ENCODE peak calls at places on chromosomes 16 and 17, in eight cellular contexts. One of them, this sample, is unnamed.
A peak's percentile ranks its signal among the peaks of the same experiment; 100 is the strongest.

GRCh38 chr17:64020068-64020766 is at the start of gene ICAM2:
- DNase-seq in T-helper 9 cell: peak; percentile 87
- DNase-seq in activated T-helper 2 cell treated with anti-CD3 and anti-CD28 coated beads, Interferon-gamma antibody, Interleukin-2, Interleukin-4, amounts not matched to agents 10 μg/mL and 5 μg/mL and 100 μg/mL, durations not matched to agents 14 hours and 24 hours and 36 hours: peak; percentile 88
- DNase-seq in T-helper 2 cell: peak; percentile 68
- DNase-seq in activated naive CD8-positive, alpha-beta T cell treated with anti-CD3 and anti-CD28 coated beads for 36 hours: peak; percentile 82
- DNase-seq in colonic mucosa: peak; percentile 67
- DNase-seq in PC-3: no peak
- DNase-seq in natural killer cell treated with Interleukin-12 subunit alpha and Interleukin-12 subunit beta and Interleukin-15 and Interleukin-18, amount 100 ng/mL, for 72 hours: peak; percentile 88
- DNase-seq in this sample: no peak

GRCh38 chr16:54277845-54278703 is 8.5 kb downstream of the IRX3 start:
- DNase-seq in T-helper 9 cell: no peak
- DNase-seq in activated T-helper 2 cell treated with anti-CD3 and anti-CD28 coated beads, Interferon-gamma antibody, Interleukin-2, Interleukin-4, amounts not matched to agents 10 μg/mL and 5 μg/mL and 100 μg/mL, durations not matched to agents 14 hours and 24 hours and 36 hours: no peak
- DNase-seq in T-helper 2 cell: no peak
- DNase-seq in activated naive CD8-positive, alpha-beta T cell treated with anti-CD3 and anti-CD28 coated beads for 36 hours: no peak
- DNase-seq in colonic mucosa: no peak
- DNase-seq in PC-3: no peak
- DNase-seq in natural killer cell treated with Interleukin-12 subunit alpha and Interleukin-12 subunit beta and Interleukin-15 and Interleukin-18, amount 100 ng/mL, for 72 hours: no peak
- DNase-seq in this sample: no peak

GRCh38 chr17:5133311-5133710 is 17.5 kb downstream of the USP6 start:
- DNase-seq in T-helper 9 cell: no peak
- DNase-seq in activated T-helper 2 cell treated with anti-CD3 and anti-CD28 coated beads, Interferon-gamma antibody, Interleukin-2, Interleukin-4, amounts not matched to agents 10 μg/mL and 5 μg/mL and 100 μg/mL, durations not matched to agents 14 hours and 24 hours and 36 hours: no peak
- DNase-seq in T-helper 2 cell: no peak
- DNase-seq in activated naive CD8-positive, alpha-beta T cell treated with anti-CD3 and anti-CD28 coated beads for 36 hours: no peak
- DNase-seq in colonic mucosa: peak; percentile 14
- DNase-seq in PC-3: no peak
- DNase-seq in natural killer cell treated with Interleukin-12 subunit alpha and Interleukin-12 subunit beta and Interleukin-15 and Interleukin-18, amount 100 ng/mL, for 72 hours: no peak
- DNase-seq in this sample: no peak

GRCh38 chr16:84600343-84601229 is 17.3 kb downstream of the COTL1 start:
- DNase-seq in T-helper 9 cell: no peak
- DNase-seq in activated T-helper 2 cell treated with anti-CD3 and anti-CD28 coated beads, Interferon-gamma antibody, Interleukin-2, Interleukin-4, amounts not matched to agents 10 μg/mL and 5 μg/mL and 100 μg/mL, durations not matched to agents 14 hours and 24 hours and 36 hours: peak; percentile 28
- DNase-seq in T-helper 2 cell: no peak
- DNase-seq in activated naive CD8-positive, alpha-beta T cell treated with anti-CD3 and anti-CD28 coated beads for 36 hours: no peak
- DNase-seq in colonic mucosa: no peak
- DNase-seq in PC-3: no peak
- DNase-seq in natural killer cell treated with Interleukin-12 subunit alpha and Interleukin-12 subunit beta and Interleukin-15 and Interleukin-18, amount 100 ng/mL, for 72 hours: no peak
- DNase-seq in this sample: no peak

GRCh38 chr16:67456383-67457140 is 24.4 kb downstream of the ATP6V0D1 start:
- DNase-seq in T-helper 9 cell: no peak
- DNase-seq in activated T-helper 2 cell treated with anti-CD3 and anti-CD28 coated beads, Interferon-gamma antibody, Interleukin-2, Interleukin-4, amounts not matched to agents 10 μg/mL and 5 μg/mL and 100 μg/mL, durations not matched to agents 14 hours and 24 hours and 36 hours: no peak
- DNase-seq in T-helper 2 cell: no peak
- DNase-seq in activated naive CD8-positive, alpha-beta T cell treated with anti-CD3 and anti-CD28 coated beads for 36 hours: no peak
- DNase-seq in colonic mucosa: peak; percentile 77
- DNase-seq in PC-3: no peak
- DNase-seq in natural killer cell treated with Interleukin-12 subunit alpha and Interleukin-12 subunit beta and Interleukin-15 and Interleukin-18, amount 100 ng/mL, for 72 hours: no peak
- DNase-seq in this sample: no peak

GRCh38 chr17:76252040-76252954 is 12.0 kb upstream of the RNF157 start:
- DNase-seq in T-helper 9 cell: no peak
- DNase-seq in activated T-helper 2 cell treated with anti-CD3 and anti-CD28 coated beads, Interferon-gamma antibody, Interleukin-2, Interleukin-4, amounts not matched to agents 10 μg/mL and 5 μg/mL and 100 μg/mL, durations not matched to agents 14 hours and 24 hours and 36 hours: no peak
- DNase-seq in T-helper 2 cell: no peak
- DNase-seq in activated naive CD8-positive, alpha-beta T cell treated with anti-CD3 and anti-CD28 coated beads for 36 hours: no peak
- DNase-seq in colonic mucosa: no peak
- DNase-seq in PC-3: peak; percentile 100
- DNase-seq in natural killer cell treated with Interleukin-12 subunit alpha and Interleukin-12 subunit beta and Interleukin-15 and Interleukin-18, amount 100 ng/mL, for 72 hours: no peak
- DNase-seq in this sample: peak; percentile 67

GRCh38 chr17:81420769-81421462 is 25.7 kb downstream of the BAHCC1 start:
- DNase-seq in T-helper 9 cell: no peak
- DNase-seq in activated T-helper 2 cell treated with anti-CD3 and anti-CD28 coated beads, Interferon-gamma antibody, Interleukin-2, Interleukin-4, amounts not matched to agents 10 μg/mL and 5 μg/mL and 100 μg/mL, durations not matched to agents 14 hours and 24 hours and 36 hours: no peak
- DNase-seq in T-helper 2 cell: no peak
- DNase-seq in activated naive CD8-positive, alpha-beta T cell treated with anti-CD3 and anti-CD28 coated beads for 36 hours: no peak
- DNase-seq in colonic mucosa: no peak
- DNase-seq in PC-3: no peak
- DNase-seq in natural killer cell treated with Interleukin-12 subunit alpha and Interleukin-12 subunit beta and Interleukin-15 and Interleukin-18, amount 100 ng/mL, for 72 hours: no peak
- DNase-seq in this sample: no peak

GRCh38 chr17:58556833-58557250 is 42.4 kb upstream of the MTMR4 start:
- DNase-seq in T-helper 9 cell: no peak
- DNase-seq in activated T-helper 2 cell treated with anti-CD3 and anti-CD28 coated beads, Interferon-gamma antibody, Interleukin-2, Interleukin-4, amounts not matched to agents 10 μg/mL and 5 μg/mL and 100 μg/mL, durations not matched to agents 14 hours and 24 hours and 36 hours: no peak
- DNase-seq in T-helper 2 cell: no peak
- DNase-seq in activated naive CD8-positive, alpha-beta T cell treated with anti-CD3 and anti-CD28 coated beads for 36 hours: no peak
- DNase-seq in colonic mucosa: no peak
- DNase-seq in PC-3: no peak
- DNase-seq in natural killer cell treated with Interleukin-12 subunit alpha and Interleukin-12 subunit beta and Interleukin-15 and Interleukin-18, amount 100 ng/mL, for 72 hours: no peak
- DNase-seq in this sample: no peak

GRCh38 chr16:64051826-64052225 is 1070.0 kb downstream of the CDH11 start:
- DNase-seq in T-helper 9 cell: no peak
- DNase-seq in activated T-helper 2 cell treated with anti-CD3 and anti-CD28 coated beads, Interferon-gamma antibody, Interleukin-2, Interleukin-4, amounts not matched to agents 10 μg/mL and 5 μg/mL and 100 μg/mL, durations not matched to agents 14 hours and 24 hours and 36 hours: no peak
- DNase-seq in T-helper 2 cell: no peak
- DNase-seq in activated naive CD8-positive, alpha-beta T cell treated with anti-CD3 and anti-CD28 coated beads for 36 hours: no peak
- DNase-seq in colonic mucosa: no peak
- DNase-seq in PC-3: peak; percentile 37
- DNase-seq in natural killer cell treated with Interleukin-12 subunit alpha and Interleukin-12 subunit beta and Interleukin-15 and Interleukin-18, amount 100 ng/mL, for 72 hours: no peak
- DNase-seq in this sample: peak; percentile 10

GRCh38 chr17:70648166-70648565 is 478.8 kb downstream of the KCNJ2 start:
- DNase-seq in T-helper 9 cell: no peak
- DNase-seq in activated T-helper 2 cell treated with anti-CD3 and anti-CD28 coated beads, Interferon-gamma antibody, Interleukin-2, Interleukin-4, amounts not matched to agents 10 μg/mL and 5 μg/mL and 100 μg/mL, durations not matched to agents 14 hours and 24 hours and 36 hours: no peak
- DNase-seq in T-helper 2 cell: no peak
- DNase-seq in activated naive CD8-positive, alpha-beta T cell treated with anti-CD3 and anti-CD28 coated beads for 36 hours: no peak
- DNase-seq in colonic mucosa: no peak
- DNase-seq in PC-3: no peak
- DNase-seq in natural killer cell treated with Interleukin-12 subunit alpha and Interleukin-12 subunit beta and Interleukin-15 and Interleukin-18, amount 100 ng/mL, for 72 hours: no peak
- DNase-seq in this sample: no peak

GRCh38 chr16:57299009-57299718 is 14.7 kb upstream of the PLLP start:
- DNase-seq in T-helper 9 cell: peak; percentile 24
- DNase-seq in activated T-helper 2 cell treated with anti-CD3 and anti-CD28 coated beads, Interferon-gamma antibody, Interleukin-2, Interleukin-4, amounts not matched to agents 10 μg/mL and 5 μg/mL and 100 μg/mL, durations not matched to agents 14 hours and 24 hours and 36 hours: no peak
- DNase-seq in T-helper 2 cell: no peak
- DNase-seq in activated naive CD8-positive, alpha-beta T cell treated with anti-CD3 and anti-CD28 coated beads for 36 hours: no peak
- DNase-seq in colonic mucosa: peak; percentile 68
- DNase-seq in PC-3: peak; percentile 73
- DNase-seq in natural killer cell treated with Interleukin-12 subunit alpha and Interleukin-12 subunit beta and Interleukin-15 and Interleukin-18, amount 100 ng/mL, for 72 hours: no peak
- DNase-seq in this sample: peak; percentile 89

GRCh38 chr17:17028059-17028877 is 14.0 kb upstream of the MPRIP start:
- DNase-seq in T-helper 9 cell: no peak
- DNase-seq in activated T-helper 2 cell treated with anti-CD3 and anti-CD28 coated beads, Interferon-gamma antibody, Interleukin-2, Interleukin-4, amounts not matched to agents 10 μg/mL and 5 μg/mL and 100 μg/mL, durations not matched to agents 14 hours and 24 hours and 36 hours: no peak
- DNase-seq in T-helper 2 cell: no peak
- DNase-seq in activated naive CD8-positive, alpha-beta T cell treated with anti-CD3 and anti-CD28 coated beads for 36 hours: no peak
- DNase-seq in colonic mucosa: peak; percentile 95
- DNase-seq in PC-3: peak; percentile 100
- DNase-seq in natural killer cell treated with Interleukin-12 subunit alpha and Interleukin-12 subunit beta and Interleukin-15 and Interleukin-18, amount 100 ng/mL, for 72 hours: peak; percentile 53
- DNase-seq in this sample: peak; percentile 94

GRCh38 chr17:72603346-72604242 is 482.8 kb downstream of the SOX9 start:
- DNase-seq in T-helper 9 cell: no peak
- DNase-seq in activated T-helper 2 cell treated with anti-CD3 and anti-CD28 coated beads, Interferon-gamma antibody, Interleukin-2, Interleukin-4, amounts not matched to agents 10 μg/mL and 5 μg/mL and 100 μg/mL, durations not matched to agents 14 hours and 24 hours and 36 hours: no peak
- DNase-seq in T-helper 2 cell: no peak
- DNase-seq in activated naive CD8-positive, alpha-beta T cell treated with anti-CD3 and anti-CD28 coated beads for 36 hours: no peak
- DNase-seq in colonic mucosa: no peak
- DNase-seq in PC-3: no peak
- DNase-seq in natural killer cell treated with Interleukin-12 subunit alpha and Interleukin-12 subunit beta and Interleukin-15 and Interleukin-18, amount 100 ng/mL, for 72 hours: no peak
- DNase-seq in this sample: no peak

GRCh38 chr17:72765357-72766153 is 326.9 kb downstream of the SLC39A11 start:
- DNase-seq in T-helper 9 cell: no peak
- DNase-seq in activated T-helper 2 cell treated with anti-CD3 and anti-CD28 coated beads, Interferon-gamma antibody, Interleukin-2, Interleukin-4, amounts not matched to agents 10 μg/mL and 5 μg/mL and 100 μg/mL, durations not matched to agents 14 hours and 24 hours and 36 hours: no peak
- DNase-seq in T-helper 2 cell: no peak
- DNase-seq in activated naive CD8-positive, alpha-beta T cell treated with anti-CD3 and anti-CD28 coated beads for 36 hours: no peak
- DNase-seq in colonic mucosa: no peak
- DNase-seq in PC-3: no peak
- DNase-seq in natural killer cell treated with Interleukin-12 subunit alpha and Interleukin-12 subunit beta and Interleukin-15 and Interleukin-18, amount 100 ng/mL, for 72 hours: no peak
- DNase-seq in this sample: no peak

GRCh38 chr17:77211681-77212080 is 70.9 kb downstream of the SEC14L1 start:
- DNase-seq in T-helper 9 cell: no peak
- DNase-seq in activated T-helper 2 cell treated with anti-CD3 and anti-CD28 coated beads, Interferon-gamma antibody, Interleukin-2, Interleukin-4, amounts not matched to agents 10 μg/mL and 5 μg/mL and 100 μg/mL, durations not matched to agents 14 hours and 24 hours and 36 hours: no peak
- DNase-seq in T-helper 2 cell: no peak
- DNase-seq in activated naive CD8-positive, alpha-beta T cell treated with anti-CD3 and anti-CD28 coated beads for 36 hours: no peak
- DNase-seq in colonic mucosa: no peak
- DNase-seq in PC-3: no peak
- DNase-seq in natural killer cell treated with Interleukin-12 subunit alpha and Interleukin-12 subunit beta and Interleukin-15 and Interleukin-18, amount 100 ng/mL, for 72 hours: no peak
- DNase-seq in this sample: no peak

GRCh38 chr17:57523926-57524634 is 221.0 kb downstream of the CCDC182 start:
- DNase-seq in T-helper 9 cell: no peak
- DNase-seq in activated T-helper 2 cell treated with anti-CD3 and anti-CD28 coated beads, Interferon-gamma antibody, Interleukin-2, Interleukin-4, amounts not matched to agents 10 μg/mL and 5 μg/mL and 100 μg/mL, durations not matched to agents 14 hours and 24 hours and 36 hours: no peak
- DNase-seq in T-helper 2 cell: no peak
- DNase-seq in activated naive CD8-positive, alpha-beta T cell treated with anti-CD3 and anti-CD28 coated beads for 36 hours: no peak
- DNase-seq in colonic mucosa: peak; percentile 29
- DNase-seq in PC-3: peak; percentile 50
- DNase-seq in natural killer cell treated with Interleukin-12 subunit alpha and Interleukin-12 subunit beta and Interleukin-15 and Interleukin-18, amount 100 ng/mL, for 72 hours: no peak
- DNase-seq in this sample: no peak

This sample was measured in hepatocyte.